ENCODE peak calls at places on chromosomes 3 and 15, in four cellular contexts. N is HL-60, T is adrenal gland, C is upper lobe of right lung. O is an unnamed sample.

GRCh38 chr3:47836986-47837385 is 34.0 kb downstream of the DHX30 start:
- DNase-seq in N (no peak), T (no peak), C (no peak), O (no peak)

GRCh38 chr3:140096037-140096436 is 161.1 kb downstream of the CLSTN2 start:
- DNase-seq in N (no peak), T (no peak), C (no peak), O (no peak)

GRCh38 chr3:182793663-182794454 is 555 bp downstream of the ATP11B start:
- DNase-seq in N (peak), T (peak), C (peak), O (no peak)

GRCh38 chr15:46768287-46768686 is 949.0 kb upstream of the SEMA6D start:
- DNase-seq in N (no peak), T (no peak), C (no peak), O (no peak)

GRCh38 chr15:38518084-38518483 is 46.5 kb downstream of the RASGRP1 start:
- DNase-seq in N (no peak), T (no peak), C (no peak), O (no peak)

GRCh38 chr3:168047190-168047795 is 48.4 kb downstream of the GOLIM4 start:
- DNase-seq in N (peak), T (no peak), C (no peak), O (no peak)

GRCh38 chr3:42539871-42540714 is 37.6 kb downstream of the VIPR1 start:
- DNase-seq in N (peak), T (peak), C (peak), O (peak)

GRCh38 chr3:71659758-71660666 is 65.2 kb downstream of the EIF4E3 start:
- DNase-seq in N (no peak), T (no peak), C (no peak), O (no peak)

GRCh38 chr15:100663066-100663465 is 60.7 kb downstream of the ASB7 start:
- DNase-seq in N (no peak), T (no peak), C (no peak), O (no peak)
- TF ChIP-seq CTCF in N (no peak), T (no peak), C (no peak), O (no peak)

GRCh38 chr15:30917675-30918074 is 14.0 kb downstream of the FAN1 start:
- DNase-seq in N (no peak), T (no peak), C (no peak), O (no peak)

GRCh38 chr15:30918366-30918765 is 14.7 kb downstream of the FAN1 start:
- DNase-seq in N (no peak), T (no peak), C (no peak), O (no peak)

GRCh38 chr15:30919877-30920550 is 16.3 kb downstream of the FAN1 start:
- DNase-seq in N (no peak), T (no peak), C (no peak), O (no peak)

GRCh38 chr15:30913761-30914160 is 10.0 kb downstream of the FAN1 start:
- DNase-seq in N (no peak), T (no peak), C (no peak), O (no peak)

GRCh38 chr15:30917013-30917412 is 13.3 kb downstream of the FAN1 start:
- DNase-seq in N (no peak), T (no peak), C (no peak), O (no peak)
- TF ChIP-seq CTCF in N (no peak), T (no peak), C (no peak), O (no peak)

DNA sequence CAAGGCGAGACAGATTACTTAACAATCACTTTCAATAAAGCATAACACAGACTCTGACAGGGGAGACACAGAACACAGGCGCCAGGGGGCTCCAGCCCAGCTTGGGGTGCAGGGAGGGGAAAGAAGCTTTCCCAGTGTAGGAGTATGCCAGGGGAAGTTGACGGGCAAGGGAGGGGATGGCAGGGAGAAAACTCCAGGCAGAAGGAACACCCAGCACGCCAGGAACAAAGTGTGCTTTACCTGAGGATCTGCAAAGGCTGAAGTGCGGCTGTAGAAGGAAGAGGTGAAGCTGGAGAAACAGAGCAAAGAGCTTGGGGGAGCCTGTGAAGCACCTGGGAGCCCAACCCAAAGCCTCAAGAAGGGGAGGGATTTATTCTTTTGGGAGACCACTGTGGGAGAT is 12.1 kb downstream of the RGMA start:
- DNase-seq in N (no peak), T (no peak), C (no peak), O (no peak)
- TF ChIP-seq CTCF in N (no peak), T (no peak), C (no peak), O (no peak)

GRCh38 chr3:169562988-169563774 is 100.3 kb downstream of the MECOM start:
- DNase-seq in N (no peak), T (no peak), C (no peak), O (no peak)
- TF ChIP-seq CTCF in N (no peak), T (no peak), C (peak), O (no peak)

GRCh38 chr15:43868412-43868811 is 41.6 kb downstream of the WDR76 start:
- DNase-seq in N (no peak), T (no peak), C (no peak), O (no peak)

GRCh38 chr15:43876872-43877271 is 50.1 kb downstream of the WDR76 start:
- DNase-seq in N (no peak), T (no peak), C (no peak), O (no peak)

GRCh38 chr15:43873651-43874050 is 46.8 kb downstream of the WDR76 start:
- DNase-seq in N (no peak), T (no peak), C (no peak), O (no peak)

GRCh38 chr15:43871835-43872234 is 45.0 kb downstream of the WDR76 start:
- DNase-seq in N (no peak), T (no peak), C (no peak), O (no peak)

GRCh38 chr15:43872416-43873020 is 45.7 kb downstream of the WDR76 start:
- DNase-seq in N (peak), T (peak), C (no peak), O (no peak)
- TF ChIP-seq CTCF in N (peak), T (peak), C (peak), O (peak)

GRCh38 chr15:96583671-96584070 is 253.2 kb downstream of the NR2F2 start:
- DNase-seq in N (peak), T (no peak), C (no peak), O (no peak)
- TF ChIP-seq CTCF in N (no peak), T (no peak), C (no peak), O (no peak)

GRCh38 chr15:91948001-91948608 is 94.6 kb downstream of the SLCO3A1 start:
- DNase-seq in N (no peak), T (no peak), C (no peak), O (no peak)
- TF ChIP-seq CTCF in N (no peak), T (no peak), C (no peak), O (no peak)

GRCh38 chr3:126057936-126058335 is 26.0 kb downstream of the SLC41A3 start:
- DNase-seq in N (no peak), T (no peak), C (peak), O (no peak)

GRCh38 chr3:126056681-126057546 is 27.0 kb downstream of the SLC41A3 start:
- DNase-seq in N (no peak), T (peak), C (peak), O (no peak)

GRCh38 chr3:126057547-126057819 is 26.4 kb downstream of the SLC41A3 start:
- DNase-seq in N (no peak), T (no peak), C (no peak), O (no peak)

GRCh38 chr3:126054870-126055269 is 29.1 kb downstream of the SLC41A3 start:
- DNase-seq in N (no peak), T (no peak), C (peak), O (no peak)

GRCh38 chr3:126056123-126056522 is 27.8 kb downstream of the SLC41A3 start:
- DNase-seq in N (no peak), T (no peak), C (peak), O (no peak)
- TF ChIP-seq CTCF in N (no peak), T (no peak), C (no peak), O (no peak)

GRCh38 chr3:151425640-151426336 is 35.1 kb downstream of the IGSF10 start:
- DNase-seq in N (no peak), T (no peak), C (no peak), O (no peak)
- TF ChIP-seq CTCF in N (peak), T (peak), C (peak), O (peak)